ENCODE peak calls at places on chromosome 20, in seven cellular contexts. Q is fibroblast of the aortic adventitia, E is suprapubic skin, H is MCF 10A, T is cardiac muscle cell, A is lower lobe of right lung, M is glutamatergic neuron. F is an unnamed sample.

GRCh38 chr20:49894073-49894470 is 21.3 kb downstream of the SPATA2 start:
- DNase-seq in M (no peak), E (no peak), T (no peak), A (no peak), H (no peak), Q (no peak), F (peak; percentile 9)

GRCh38 chr20:38460040-38460623 is 12.5 kb upstream of the RALGAPB start:
- DNase-seq in E (peak; percentile 9), Q (peak; percentile 80), A (no peak), T (peak; percentile 92), H (peak; percentile 95), M (no peak), F (no peak)

GRCh38 chr20:45347936-45348809 is at the start of gene SDC4:
- DNase-seq in M (peak; percentile 40), A (peak; percentile 82), T (peak; percentile 69), E (peak; percentile 84), Q (peak; percentile 60), H (peak; percentile 73), F (no peak)

GRCh38 chr20:57804470-57805250 is 94.8 kb upstream of the PMEPA1 start:
- DNase-seq in E (no peak), H (no peak), T (no peak), A (no peak), M (peak; percentile 45), Q (no peak), F (no peak)

GRCh38 chr20:37501940-37502339 is 19.1 kb upstream of the NNAT start:
- DNase-seq in M (no peak), E (no peak), T (no peak), H (no peak), A (no peak), Q (no peak), F (no peak)

GRCh38 chr20:37500311-37500710 is 20.7 kb upstream of the NNAT start:
- DNase-seq in H (no peak), T (no peak), Q (no peak), E (peak; percentile 75), M (no peak), A (no peak), F (no peak)

GRCh38 chr20:62156592-62157386 is 13.2 kb downstream of the SS18L1 start:
- DNase-seq in A (peak; percentile 76), Q (peak; percentile 39), M (peak; percentile 90), E (no peak), H (peak; percentile 43), T (peak; percentile 54), F (peak; percentile 45)

GRCh38 chr20:44590980-44591778 is 8.8 kb downstream of the PKIG start:
- DNase-seq in Q (no peak), M (no peak), E (no peak), A (no peak), H (no peak), T (no peak), F (no peak)

GRCh38 chr20:33209789-33210188 is 7.4 kb upstream of the BPIFA3 start:
- DNase-seq in M (no peak), A (peak; percentile 70), T (peak; percentile 75), Q (peak; percentile 61), H (peak; percentile 80), E (no peak), F (no peak)

GRCh38 chr20:43058077-43058476 is 131.6 kb downstream of the PTPRT start:
- DNase-seq in Q (no peak), A (no peak), T (no peak), H (no peak), M (no peak), E (no peak), F (no peak)

GRCh38 chr20:33232486-33233072 is 3.2 kb upstream of the BPIFA1 start:
- DNase-seq in Q (no peak), E (no peak), T (no peak), H (no peak), M (no peak), A (peak; percentile 59), F (no peak)

GRCh38 chr20:840858-841567 is 7.5 kb downstream of the FAM110A start:
- DNase-seq in T (no peak), M (no peak), E (no peak), Q (no peak), A (peak; percentile 83), H (peak; percentile 59), F (no peak)

GRCh38 chr20:32247957-32248497 is 29.4 kb upstream of the KIF3B start:
- DNase-seq in H (no peak), M (no peak), E (no peak), T (no peak), A (no peak), Q (no peak), F (no peak)

GRCh38 chr20:46808565-46808964 is 86.1 kb upstream of the EYA2 start:
- DNase-seq in E (no peak), T (no peak), M (no peak), Q (no peak), H (no peak), A (no peak), F (no peak)

GRCh38 chr20:45445805-45446562 is 23.6 kb upstream of the WFDC2 start:
- DNase-seq in M (peak; percentile 85), T (no peak), Q (peak; percentile 7), H (peak; percentile 51), E (no peak), A (no peak), F (no peak)

GRCh38 chr20:62605996-62606395 is 36.3 kb upstream of the SLCO4A1 start:
- DNase-seq in Q (peak; percentile 5), A (no peak), T (no peak), H (no peak), M (no peak), E (no peak), F (no peak)

GRCh38 chr20:17657079-17657825 is 24.8 kb downstream of the RRBP1 start:
- DNase-seq in M (peak; percentile 58), A (no peak), E (no peak), T (no peak), H (no peak), Q (no peak), F (no peak)

GRCh38 chr20:32834972-32835371 is 15.2 kb downstream of the MAPRE1 start:
- DNase-seq in Q (no peak), T (no peak), H (no peak), M (no peak), A (no peak), E (no peak), F (no peak)

DNA sequence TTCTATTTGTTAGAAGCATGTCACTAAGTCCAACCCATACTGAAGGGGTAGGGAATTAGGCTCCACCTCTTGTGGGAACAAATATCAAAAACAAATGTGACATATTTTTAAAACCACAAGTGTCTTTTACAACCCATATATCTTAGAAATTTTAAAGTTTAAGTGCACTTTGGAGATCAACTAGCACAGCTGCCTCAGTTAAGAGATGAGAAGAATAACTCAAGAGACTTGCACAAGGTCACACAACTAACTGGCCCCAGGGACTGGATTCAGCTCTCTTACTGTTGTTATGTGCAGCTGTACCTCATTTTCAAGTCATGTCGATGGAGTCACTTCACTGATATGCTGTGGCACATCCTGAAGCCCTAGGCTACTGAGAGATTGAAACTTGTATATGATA is 102.9 kb upstream of the BMP2 start:
- DNase-seq in Q (no peak), E (no peak), T (no peak), M (no peak), A (no peak), H (no peak), F (no peak)
- TF ChIP-seq CTCF in Q (no peak), E (no peak), T (no peak), M (no peak), A (no peak), H (no peak), F (no peak)

GRCh38 chr20:12069181-12069580 is 151.5 kb downstream of the BTBD3 start:
- DNase-seq in T (no peak), Q (no peak), H (no peak), A (no peak), E (no peak), M (no peak), F (no peak)

GRCh38 chr20:12067686-12068085 is 150.0 kb downstream of the BTBD3 start:
- DNase-seq in A (no peak), T (no peak), E (no peak), H (no peak), M (no peak), Q (no peak), F (no peak)

GRCh38 chr20:12064540-12064939 is 146.8 kb downstream of the BTBD3 start:
- DNase-seq in H (no peak), T (no peak), A (no peak), Q (no peak), E (no peak), M (no peak), F (no peak)

GRCh38 chr20:12072221-12072944 is 154.7 kb downstream of the BTBD3 start:
- DNase-seq in E (no peak), A (no peak), Q (no peak), M (no peak), H (no peak), T (no peak), F (no peak)

DNA sequence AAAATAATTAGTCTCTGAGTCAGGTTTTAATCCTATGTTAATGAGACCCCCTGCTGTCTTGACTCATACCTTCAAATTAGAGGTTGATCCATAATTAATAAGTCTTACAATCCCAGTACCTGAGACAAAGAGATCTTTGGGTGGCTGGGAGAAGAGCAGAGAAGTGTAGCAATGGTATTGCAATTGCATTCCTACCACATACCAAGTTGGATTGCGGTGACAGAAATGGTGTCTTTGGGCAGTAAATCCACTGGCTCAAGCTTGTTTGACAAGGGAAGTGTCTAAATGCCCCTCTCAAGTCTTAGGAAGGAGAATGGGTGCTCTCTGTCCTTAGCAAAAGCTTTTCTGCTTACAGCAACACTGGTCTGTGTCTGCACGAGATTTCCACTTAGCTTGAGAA is 150.5 kb downstream of the BTBD3 start:
- DNase-seq in H (no peak), Q (peak; percentile 23), T (no peak), E (no peak), M (no peak), A (no peak), F (no peak)
- TF ChIP-seq CTCF in H (no peak), Q (no peak), T (no peak), E (no peak), M (no peak), A (no peak), F (no peak)

GRCh38 chr20:25512709-25513108 is 72.6 kb downstream of the NINL start:
- DNase-seq in M (no peak), H (no peak), Q (no peak), T (no peak), E (no peak), A (no peak), F (no peak)
- TF ChIP-seq CTCF in M (no peak), H (no peak), Q (no peak), T (no peak), E (no peak), A (no peak), F (no peak)

DNA sequence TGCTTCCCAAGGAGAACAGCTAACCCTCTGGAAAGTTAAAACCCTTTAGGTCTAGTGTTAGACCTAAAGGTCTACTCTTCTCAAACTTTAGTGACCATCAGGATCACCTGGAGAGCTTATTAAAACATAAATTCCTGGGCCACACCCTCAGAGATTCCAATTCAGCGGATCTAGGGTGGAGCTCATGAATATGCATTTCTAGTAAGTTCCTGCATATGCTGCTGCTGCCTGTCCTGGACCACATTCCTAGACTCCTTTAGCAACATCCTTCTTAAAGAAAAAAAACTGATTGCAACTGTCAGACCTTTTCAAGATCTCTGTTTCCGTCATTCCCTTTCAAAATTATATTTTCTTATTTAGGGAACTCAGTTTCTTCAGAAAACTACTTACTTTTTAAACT is 31.2 kb downstream of the SNAP25 start:
- DNase-seq in H (no peak), T (no peak), A (no peak), E (no peak), M (no peak), Q (no peak), F (no peak)
- TF ChIP-seq CTCF in H (no peak), T (no peak), A (no peak), E (no peak), M (no peak), Q (no peak), F (no peak)

F was measured in dorsolateral prefrontal cortex.